ENCODE peak calls at places on chromosomes 3 and 15, in seven cellular contexts. E is heart right ventricle; P is fibroblast of the aortic adventitia; L is skeletal muscle cell; W is fibroblast of pulmonary artery; S is Jurkat, Clone E6-1; Q is astrocyte. K is an unnamed sample.
A peak's percentile ranks its signal among the peaks of the same experiment; 100 is the strongest.

GRCh38 chr15:80846416-80846815 is 67.2 kb downstream of the CEMIP start:
- DNase-seq in E (no peak), P (no peak), L (no peak), W (no peak), S (no peak), Q (no peak), K (no peak)

GRCh38 chr3:105367406-105368213 is 901 bp downstream of the ALCAM start:
- DNase-seq in E (peak; percentile 54), P (peak; percentile 75), L (no peak), W (peak; percentile 77), S (no peak), Q (peak; percentile 64), K (peak; percentile 38)

GRCh38 chr3:74267583-74268184 is 346.8 kb downstream of the CNTN3 start:
- DNase-seq in E (peak; percentile 15), P (peak; percentile 73), L (no peak), W (peak; percentile 72), S (peak; percentile 51), Q (peak; percentile 16), K (peak; percentile 59)

GRCh38 chr15:80662756-80663553 is 32.2 kb upstream of the ABHD17C start:
- DNase-seq in E (no peak), P (no peak), L (no peak), W (no peak), S (no peak), Q (no peak), K (no peak)

GRCh38 chr15:41983621-41984571 is 11.5 kb upstream of the EHD4 start:
- DNase-seq in E (no peak), P (no peak), L (no peak), W (no peak), S (no peak), Q (no peak), K (no peak)

GRCh38 chr3:52469001-52469400 is 13.6 kb downstream of the NISCH start:
- DNase-seq in E (no peak), P (no peak), L (no peak), W (no peak), S (no peak), Q (no peak), K (no peak)

GRCh38 chr3:191329654-191330308 is 545 bp downstream of the UTS2B start:
- DNase-seq in E (peak; percentile 44), P (peak; percentile 70), L (no peak), W (peak; percentile 61), S (no peak), Q (peak; percentile 63), K (no peak)

GRCh38 chr3:17505856-17506255 is 236.6 kb downstream of the TBC1D5 start:
- DNase-seq in E (no peak), P (peak; percentile 51), L (no peak), W (peak; percentile 48), S (no peak), Q (peak; percentile 36), K (no peak)

GRCh38 chr3:196080997-196081833 is 675 bp downstream of the TFRC start:
- DNase-seq in E (peak; percentile 60), P (peak; percentile 35), L (no peak), W (peak; percentile 36), S (peak; percentile 26), Q (peak; percentile 22), K (peak; percentile 19)

GRCh38 chr3:183701744-183702143 is 4.1 kb downstream of the YEATS2 start:
- DNase-seq in E (no peak), P (no peak), L (no peak), W (no peak), S (no peak), Q (no peak), K (no peak)

GRCh38 chr15:67999320-68000100 is 54.6 kb upstream of the PIAS1 start:
- DNase-seq in E (no peak), P (no peak), L (no peak), W (no peak), S (no peak), Q (no peak), K (no peak)

GRCh38 chr3:127050733-127051132 is 67.8 kb downstream of the PLXNA1 start:
- DNase-seq in E (no peak), P (no peak), L (no peak), W (no peak), S (no peak), Q (no peak), K (no peak)

GRCh38 chr3:121436074-121436473 is 109.7 kb downstream of the POLQ start:
- DNase-seq in E (no peak), P (no peak), L (no peak), W (no peak), S (no peak), Q (no peak), K (no peak)

GRCh38 chr15:41659855-41660234 is 360 bp upstream of the MGA start:
- DNase-seq in E (no peak), P (no peak), L (no peak), W (no peak), S (no peak), Q (no peak), K (no peak)

GRCh38 chr3:158810823-158811425 is 9.1 kb downstream of the MFSD1 start:
- DNase-seq in E (no peak), P (no peak), L (no peak), W (no peak), S (no peak), Q (no peak), K (no peak)
- H3K4me3 ChIP-seq in E (no peak overlapping the region), P (no peak overlapping the region), L (no peak overlapping the region), W (no peak overlapping the region), S (no peak overlapping the region), Q (no peak overlapping the region), K (no peak overlapping the region)

GRCh38 chr3:50338989-50339388 is 1.6 kb downstream of the RASSF1 start:
- DNase-seq in E (no peak), P (no peak), L (no peak), W (no peak), S (no peak), Q (no peak), K (no peak)

GRCh38 chr3:50337175-50337861 is 3.3 kb downstream of the RASSF1 start:
- DNase-seq in E (peak; percentile 100), P (peak; percentile 99), L (peak; percentile 98), W (peak; percentile 100), S (peak; percentile 97), Q (peak; percentile 97), K (peak; percentile 98)

GRCh38 chr3:50340404-50341329 is at the start of gene RASSF1:
- DNase-seq in E (peak; percentile 79), P (peak; percentile 57), L (no peak), W (peak; percentile 41), S (no peak), Q (no peak), K (peak; percentile 76)

GRCh38 chr3:50341537-50341936 is 901 bp upstream of the RASSF1 start:
- DNase-seq in E (no peak), P (no peak), L (no peak), W (no peak), S (no peak), Q (no peak), K (no peak)

GRCh38 chr3:50339485-50340196 is 995 bp downstream of the RASSF1 start:
- DNase-seq in E (no peak), P (peak; percentile 65), L (no peak), W (peak; percentile 41), S (no peak), Q (no peak), K (no peak)
- H3K4me3 ChIP-seq in E (peak overlapping the region; percentile 73), P (peak overlapping the region; percentile 69), L (peak overlapping the region; percentile 55), W (peak overlapping the region; percentile 43), S (no peak overlapping the region), Q (peak overlapping the region; percentile 41), K (peak overlapping the region; percentile 68)

DNA sequence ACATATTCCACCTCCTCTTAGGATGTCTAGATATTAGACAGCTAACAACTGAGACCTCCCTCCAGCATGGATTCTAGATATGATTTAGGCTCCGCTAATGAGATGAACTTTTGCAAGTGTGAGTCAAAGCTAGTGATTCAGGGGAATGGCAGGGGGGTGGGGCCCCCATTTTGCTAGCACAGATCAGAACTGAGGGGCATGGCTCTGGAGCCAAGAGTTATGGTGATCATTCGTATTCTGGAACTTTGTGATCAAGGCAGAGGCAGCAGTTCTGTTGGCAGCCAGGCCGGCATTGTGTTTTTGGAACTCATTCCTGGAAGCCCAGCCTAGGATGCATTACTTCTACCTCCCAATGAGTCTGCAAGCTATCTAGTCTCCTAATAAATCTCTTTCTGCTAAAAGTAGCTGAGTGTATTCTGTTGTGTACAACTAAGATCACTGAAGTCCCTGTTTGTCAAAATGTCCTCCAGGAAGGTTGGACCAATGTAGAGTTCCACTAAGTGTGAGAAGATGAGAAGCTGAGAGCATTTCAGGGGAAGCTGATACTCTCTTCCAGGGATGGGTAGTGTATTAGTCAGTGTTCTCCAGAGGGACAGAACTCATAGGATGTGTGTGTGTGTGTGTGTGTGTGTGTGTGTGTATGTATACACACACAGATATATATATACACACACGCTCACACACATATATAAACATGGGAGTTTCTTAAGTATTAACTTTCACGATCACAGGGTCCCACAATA is 312.7 kb downstream of the TLE3 start:
- DNase-seq in E (no peak), P (peak; percentile 44), L (no peak), W (no peak), S (no peak), Q (peak; percentile 47), K (no peak)
- H3K4me3 ChIP-seq in E (no peak overlapping the region), P (no peak overlapping the region), L (no peak overlapping the region), W (no peak overlapping the region), S (no peak overlapping the region), Q (no peak overlapping the region), K (no peak overlapping the region)

GRCh38 chr15:59654043-59654442 is 3.3 kb downstream of the GTF2A2 start:
- DNase-seq in E (no peak), P (no peak), L (no peak), W (no peak), S (no peak), Q (no peak), K (no peak)

GRCh38 chr15:59656935-59657634 is at the start of gene GTF2A2:
- DNase-seq in E (peak; percentile 96), P (peak; percentile 88), L (peak; percentile 83), W (peak; percentile 94), S (peak; percentile 90), Q (peak; percentile 86), K (peak; percentile 84)

GRCh38 chr15:59662260-59662659 is 4.9 kb upstream of the GTF2A2 start:
- DNase-seq in E (no peak), P (peak; percentile 95), L (peak; percentile 41), W (peak; percentile 46), S (no peak), Q (peak; percentile 47), K (no peak)

GRCh38 chr15:59659366-59659765 is 2.1 kb upstream of the GTF2A2 start:
- DNase-seq in E (no peak), P (no peak), L (no peak), W (no peak), S (no peak), Q (no peak), K (no peak)

GRCh38 chr15:59657635-59658125 is 365 bp upstream of the GTF2A2 start:
- DNase-seq in E (no peak), P (no peak), L (no peak), W (no peak), S (no peak), Q (no peak), K (no peak)
- H3K4me3 ChIP-seq in E (peak overlapping the region; percentile 85), P (peak overlapping the region; percentile 83), L (peak overlapping the region; percentile 83), W (peak overlapping the region; percentile 77), S (peak overlapping the region; percentile 61), Q (peak overlapping the region; percentile 87), K (peak overlapping the region; percentile 84)

GRCh38 chr3:190192807-190193206 is 72.1 kb upstream of the P3H2 start:
- DNase-seq in E (no peak), P (no peak), L (no peak), W (no peak), S (no peak), Q (no peak), K (no peak)
- H3K4me3 ChIP-seq in E (no peak overlapping the region), P (no peak overlapping the region), L (no peak overlapping the region), W (no peak overlapping the region), S (no peak overlapping the region), Q (no peak overlapping the region), K (no peak overlapping the region)

GRCh38 chr3:71061037-71061436 is 522.5 kb downstream of the FOXP1 start:
- DNase-seq in E (no peak), P (peak; percentile 30), L (no peak), W (no peak), S (no peak), Q (no peak), K (no peak)
- H3K4me3 ChIP-seq in E (peak overlapping the region; percentile 11), P (peak overlapping the region; percentile 34), L (no peak overlapping the region), W (no peak overlapping the region), S (no peak overlapping the region), Q (no peak overlapping the region), K (no peak overlapping the region)

GRCh38 chr15:36784098-36784670 is 204.8 kb downstream of the CDIN1 start:
- DNase-seq in E (no peak), P (no peak), L (no peak), W (no peak), S (no peak), Q (no peak), K (no peak)
- H3K4me3 ChIP-seq in E (no peak overlapping the region), P (no peak overlapping the region), L (no peak overlapping the region), W (no peak overlapping the region), S (no peak overlapping the region), Q (no peak overlapping the region), K (no peak overlapping the region)